ENCODE peak calls at places on chromosomes 16 and 17, in six cellular contexts. N is neural progenitor cell, A is MM.1S, I is GM23248, O is SK-N-SH, J is hepatocyte. Z is an unnamed sample. For H3K27me3, the result is how much of the 10 kb centered on the place peaks cover.

GRCh38 chr17:32516940-32517711 is 30.3 kb downstream of the CDK5R1 start:
- DNase-seq in N (no peak), A (no peak), I (no peak), O (no peak), J (no peak), Z (no peak)

GRCh38 chr16:47971225-47971624 is 184.6 kb downstream of the ABCC12 start:
- DNase-seq in N (no peak), A (no peak), I (no peak), O (peak), J (no peak), Z (no peak)

GRCh38 chr17:10790491-10791401 is 13.2 kb downstream of the TMEM238L start:
- DNase-seq in N (no peak), A (no peak), I (peak), O (no peak), J (no peak), Z (peak)

GRCh38 chr17:45230787-45231480 is 9.2 kb downstream of the FMNL1 start:
- DNase-seq in N (no peak), A (no peak), I (peak), O (peak), J (no peak), Z (peak)

GRCh38 chr16:85699628-85700027 is 10.9 kb upstream of the GINS2 start:
- DNase-seq in N (no peak), A (no peak), I (peak), O (peak), J (no peak), Z (no peak)

GRCh38 chr17:56274491-56274890 is 121.2 kb downstream of the ANKFN1 start:
- DNase-seq in N (no peak), A (no peak), I (no peak), O (no peak), J (no peak), Z (no peak)

GRCh38 chr17:42459256-42459982 is 741 bp downstream of the ATP6V0A1 start:
- DNase-seq in N (peak), A (peak), I (peak), O (peak), J (peak), Z (no peak)

GRCh38 chr16:3642397-3643094 is 11.9 kb upstream of the DNASE1 start:
- DNase-seq in N (no peak), A (no peak), I (no peak), O (peak), J (peak), Z (peak)

GRCh38 chr16:2295056-2295798 is 27.3 kb upstream of the RNPS1 start:
- DNase-seq in N (no peak), A (peak), I (no peak), O (no peak), J (no peak), Z (no peak)

GRCh38 chr17:79033046-79033616 is 9.2 kb downstream of the C1QTNF1 start:
- DNase-seq in N (no peak), A (no peak), I (no peak), O (no peak), J (no peak), Z (no peak)

GRCh38 chr17:63914471-63914870 is 3.4 kb upstream of the CSHL1 start:
- DNase-seq in N (no peak), A (no peak), I (no peak), O (no peak), J (no peak), Z (no peak)

GRCh38 chr17:63916566-63917185 is 2.0 kb downstream of the GH1 start:
- DNase-seq in N (no peak), A (no peak), I (no peak), O (no peak), J (no peak), Z (no peak)

GRCh38 chr17:63918305-63918704 is 334 bp downstream of the GH1 start:
- DNase-seq in N (peak), A (no peak), I (peak), O (no peak), J (no peak), Z (peak)

GRCh38 chr17:63917646-63918045 is 993 bp downstream of the GH1 start:
- DNase-seq in N (no peak), A (no peak), I (no peak), O (no peak), J (no peak), Z (no peak)

DNA sequence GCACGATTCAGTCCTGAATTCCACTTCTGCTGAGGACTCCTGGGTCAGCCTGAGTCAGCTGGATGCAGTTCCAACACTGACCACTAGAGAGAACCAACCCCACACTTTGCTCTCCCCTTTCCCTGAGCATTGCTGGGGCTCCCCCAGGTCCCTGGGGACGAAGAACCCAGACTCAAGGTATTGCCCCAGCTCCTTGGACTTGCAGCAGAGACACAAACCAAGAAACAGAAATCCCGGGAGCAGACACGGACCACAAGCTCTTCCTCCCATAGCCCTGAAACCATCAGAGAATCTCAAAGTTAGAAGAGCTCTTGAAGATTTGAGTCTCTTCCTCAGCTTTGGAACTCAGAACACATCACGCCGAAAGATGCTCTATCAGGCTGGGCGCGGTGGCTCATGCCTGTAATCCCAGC is 678 bp upstream of the GH1 start:
- DNase-seq in N (peak), A (peak), I (peak), O (peak), J (peak), Z (peak)
- TF ChIP-seq EZH2phosphoT487 in N (no peak), A (no peak), I (no peak), O (no peak), J (no peak), Z (no peak)

GRCh38 chr16:57283956-57284205 is 591 bp downstream of the PLLP start:
- DNase-seq in N (no peak), A (no peak), I (no peak), O (no peak), J (no peak), Z (no peak)
- H3K4me3 ChIP-seq in N (peak), A (no peak), I (no peak), O (no peak), J (peak), Z (no peak)

DNA sequence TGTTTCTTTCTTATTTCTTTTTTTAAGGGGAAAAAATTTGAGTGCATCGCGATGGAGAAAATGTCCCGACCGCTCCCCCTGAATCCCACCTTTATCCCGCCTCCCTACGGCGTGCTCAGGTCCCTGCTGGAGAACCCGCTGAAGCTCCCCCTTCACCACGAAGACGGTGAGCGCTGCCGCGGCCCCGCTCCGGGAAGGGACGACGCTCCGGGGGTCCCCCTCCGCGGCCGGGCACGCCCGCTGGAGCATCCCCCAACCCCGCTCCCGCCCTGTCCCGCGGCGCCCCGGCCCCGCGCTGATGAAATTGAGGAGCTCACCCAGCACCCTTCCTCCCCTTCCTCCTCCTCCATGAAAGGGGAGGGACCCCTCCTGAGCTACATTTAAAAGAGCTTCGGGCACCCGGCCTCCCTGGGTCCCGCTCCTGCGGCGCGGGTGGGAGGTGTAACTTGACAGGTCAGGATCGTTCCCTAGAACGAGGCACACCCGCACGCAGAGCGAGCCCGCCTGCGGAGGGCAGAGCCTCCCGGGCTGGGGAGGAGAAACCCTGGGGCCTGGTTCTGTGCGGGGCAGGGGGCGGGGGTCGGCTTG is 768 bp downstream of the HLF start:
- DNase-seq in N (peak), A (no peak), I (peak), O (peak), J (no peak), Z (no peak)
- H3K27me3 ChIP-seq in N (half or more), A (under half), I (half or more), O (under half), J (half or more), Z (under half)

DNA sequence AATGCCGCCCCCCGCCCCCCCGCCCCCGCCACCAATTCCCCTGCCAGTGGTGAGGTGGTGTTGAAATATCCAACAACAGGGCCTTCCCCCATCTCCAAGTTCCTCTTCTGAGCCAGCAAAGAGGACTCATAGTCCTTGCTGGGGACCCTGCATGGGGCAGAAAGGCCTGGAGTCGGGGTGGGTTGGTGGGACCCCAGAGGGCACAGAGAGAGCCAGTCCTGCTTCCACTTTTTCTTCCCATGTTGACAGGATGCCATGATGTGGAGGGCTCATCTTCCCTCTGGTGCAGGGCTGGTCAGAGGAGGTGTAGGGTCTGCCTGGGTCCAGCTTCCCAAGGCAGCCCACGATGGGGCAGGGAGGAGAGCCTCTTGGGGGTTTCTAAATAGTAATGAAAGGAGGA is 49.0 kb upstream of the PIK3R6 start:
- DNase-seq in N (no peak), A (no peak), I (no peak), O (no peak), J (no peak), Z (no peak)
- TF ChIP-seq EZH2phosphoT487 in N (no peak), A (no peak), I (no peak), O (no peak), J (no peak), Z (no peak)

GRCh38 chr17:49001671-49002070 is 4.5 kb downstream of the IGF2BP1 start:
- DNase-seq in N (no peak), A (no peak), I (no peak), O (no peak), J (peak), Z (no peak)

GRCh38 chr17:49000943-49001342 is 3.8 kb downstream of the IGF2BP1 start:
- DNase-seq in N (no peak), A (no peak), I (peak), O (no peak), J (peak), Z (no peak)

GRCh38 chr17:49002331-49002730 is 5.1 kb downstream of the IGF2BP1 start:
- DNase-seq in N (no peak), A (no peak), I (no peak), O (no peak), J (peak), Z (no peak)

GRCh38 chr17:49003557-49004511 is 6.6 kb downstream of the IGF2BP1 start:
- DNase-seq in N (peak), A (no peak), I (peak), O (no peak), J (peak), Z (no peak)

DNA sequence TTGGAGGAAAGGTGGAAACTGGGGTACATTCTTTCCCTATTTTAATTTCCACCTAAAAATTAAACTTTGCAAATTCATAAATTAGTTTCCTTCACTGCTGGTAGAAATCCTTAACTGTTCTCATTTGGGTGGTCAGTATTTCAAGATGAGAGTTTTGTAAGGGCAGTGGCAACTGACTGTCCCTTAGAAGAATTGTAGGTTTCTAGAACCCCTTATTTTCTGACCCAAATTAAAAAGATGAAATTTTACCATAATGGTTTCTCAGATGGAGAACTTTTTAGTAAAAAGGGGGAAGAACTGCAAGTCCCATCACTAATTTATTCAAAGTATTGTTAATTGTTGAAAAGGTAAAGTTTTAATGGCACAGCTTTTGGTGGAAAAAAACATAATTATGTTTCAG is 5.6 kb downstream of the IGF2BP1 start:
- DNase-seq in N (no peak), A (no peak), I (no peak), O (no peak), J (peak), Z (no peak)
- H3K4me3 ChIP-seq in N (peak), A (no peak), I (peak), O (no peak), J (peak), Z (no peak)